ENCODE peak calls at places on chromosomes 5 and 9, in six cellular contexts. L is uterus, T is cardiac muscle cell, Q is mesendoderm, G is lung, O is HCT116. S is an unnamed sample. For H3K36me3, the result is how much of the 10 kb centered on the place peaks cover.

GRCh38 chr9:4196376-4196775 is 103.5 kb downstream of the GLIS3 start:
- DNase-seq in L (no peak), T (no peak), Q (no peak), G (no peak), O (no peak), S (no peak)

GRCh38 chr5:39284552-39284951 is 65.2 kb upstream of the FYB1 start:
- DNase-seq in L (no peak), T (no peak), Q (no peak), G (no peak), O (no peak), S (no peak)

GRCh38 chr5:154899107-154899816 is 38.7 kb downstream of the GEMIN5 start:
- DNase-seq in L (no peak), T (no peak), Q (no peak), G (no peak), O (no peak), S (no peak)

GRCh38 chr5:9605041-9605440 is 25.1 kb downstream of the TAS2R1 start:
- DNase-seq in L (no peak), T (no peak), Q (no peak), G (no peak), O (no peak), S (no peak)

GRCh38 chr5:122355324-122355723 is 43.3 kb downstream of the SNCAIP start:
- DNase-seq in L (no peak), T (no peak), Q (no peak), G (no peak), O (no peak), S (no peak)

GRCh38 chr5:176436641-176437040 is 11.5 kb upstream of the FAF2 start:
- DNase-seq in L (no peak), T (no peak), Q (no peak), G (no peak), O (no peak), S (no peak)

GRCh38 chr9:128790536-128790935 is 3.5 kb downstream of the TBC1D13 start:
- DNase-seq in L (no peak), T (no peak), Q (no peak), G (no peak), O (no peak), S (no peak)

GRCh38 chr9:133855802-133856592 is 117.8 kb upstream of the SARDH start:
- DNase-seq in L (peak), T (no peak), Q (no peak), G (peak), O (no peak), S (peak)

GRCh38 chr9:107976767-107977166 is 487.2 kb upstream of the KLF4 start:
- DNase-seq in L (peak), T (no peak), Q (no peak), G (peak), O (no peak), S (peak)

GRCh38 chr5:56910123-56910951 is 941 bp downstream of the SETD9 start:
- DNase-seq in L (no peak), T (no peak), Q (peak), G (no peak), O (no peak), S (no peak)

GRCh38 chr5:73498057-73498992 is at the start of gene BTF3:
- DNase-seq in L (peak), T (peak), Q (peak), G (peak), O (peak), S (peak)

GRCh38 chr5:151037561-151038291 is 17.3 kb downstream of the GPX3 start:
- DNase-seq in L (peak), T (no peak), Q (no peak), G (no peak), O (no peak), S (no peak)

GRCh38 chr9:34550681-34551270 is 28.0 kb upstream of the ENHO start:
- DNase-seq in L (no peak), T (no peak), Q (no peak), G (no peak), O (no peak), S (no peak)

GRCh38 chr5:150286820-150287219 is 2.8 kb downstream of the CAMK2A start:
- DNase-seq in L (no peak), T (peak), Q (peak), G (no peak), O (peak), S (peak)

GRCh38 chr9:104743377-104743985 is 4.0 kb upstream of the NIPSNAP3A start:
- DNase-seq in L (no peak), T (peak), Q (peak), G (no peak), O (peak), S (peak)

GRCh38 chr5:180114304-180115003 is 42.9 kb upstream of the RNF130 start:
- DNase-seq in L (no peak), T (no peak), Q (no peak), G (no peak), O (no peak), S (no peak)

GRCh38 chr5:134070979-134071849 is 43.3 kb upstream of the TCF7 start:
- DNase-seq in L (no peak), T (peak), Q (peak), G (no peak), O (no peak), S (peak)

GRCh38 chr9:91562412-91562811 is 138.8 kb upstream of the NFIL3 start:
- DNase-seq in L (no peak), T (no peak), Q (no peak), G (no peak), O (no peak), S (no peak)

GRCh38 chr5:67490543-67491321 is 294.1 kb upstream of the CD180 start:
- DNase-seq in L (no peak), T (no peak), Q (no peak), G (peak), O (no peak), S (peak)
- H3K27ac ChIP-seq in L (no peak), T (no peak), Q (no peak), G (no peak), O (no peak), S (no peak)

GRCh38 chr9:35929188-35929718 is 20.0 kb downstream of the SPAAR start:
- DNase-seq in L (peak), T (no peak), Q (no peak), G (no peak), O (no peak), S (peak)
- H3K36me3 ChIP-seq in L (under half), T (under half), Q (under half), G (under half), O (under half), S (under half)

GRCh38 chr9:136175745-136176290 is 29.1 kb downstream of the LHX3 start:
- DNase-seq in L (no peak), T (no peak), Q (no peak), G (no peak), O (no peak), S (no peak)

GRCh38 chr9:136172412-136173079 is 32.4 kb downstream of the LHX3 start:
- DNase-seq in L (no peak), T (no peak), Q (peak), G (no peak), O (no peak), S (no peak)

GRCh38 chr9:136177224-136177623 is 27.7 kb downstream of the LHX3 start:
- DNase-seq in L (no peak), T (no peak), Q (no peak), G (no peak), O (no peak), S (no peak)

GRCh38 chr9:136173648-136174290 is 31.2 kb downstream of the LHX3 start:
- DNase-seq in L (no peak), T (no peak), Q (no peak), G (no peak), O (no peak), S (no peak)

DNA sequence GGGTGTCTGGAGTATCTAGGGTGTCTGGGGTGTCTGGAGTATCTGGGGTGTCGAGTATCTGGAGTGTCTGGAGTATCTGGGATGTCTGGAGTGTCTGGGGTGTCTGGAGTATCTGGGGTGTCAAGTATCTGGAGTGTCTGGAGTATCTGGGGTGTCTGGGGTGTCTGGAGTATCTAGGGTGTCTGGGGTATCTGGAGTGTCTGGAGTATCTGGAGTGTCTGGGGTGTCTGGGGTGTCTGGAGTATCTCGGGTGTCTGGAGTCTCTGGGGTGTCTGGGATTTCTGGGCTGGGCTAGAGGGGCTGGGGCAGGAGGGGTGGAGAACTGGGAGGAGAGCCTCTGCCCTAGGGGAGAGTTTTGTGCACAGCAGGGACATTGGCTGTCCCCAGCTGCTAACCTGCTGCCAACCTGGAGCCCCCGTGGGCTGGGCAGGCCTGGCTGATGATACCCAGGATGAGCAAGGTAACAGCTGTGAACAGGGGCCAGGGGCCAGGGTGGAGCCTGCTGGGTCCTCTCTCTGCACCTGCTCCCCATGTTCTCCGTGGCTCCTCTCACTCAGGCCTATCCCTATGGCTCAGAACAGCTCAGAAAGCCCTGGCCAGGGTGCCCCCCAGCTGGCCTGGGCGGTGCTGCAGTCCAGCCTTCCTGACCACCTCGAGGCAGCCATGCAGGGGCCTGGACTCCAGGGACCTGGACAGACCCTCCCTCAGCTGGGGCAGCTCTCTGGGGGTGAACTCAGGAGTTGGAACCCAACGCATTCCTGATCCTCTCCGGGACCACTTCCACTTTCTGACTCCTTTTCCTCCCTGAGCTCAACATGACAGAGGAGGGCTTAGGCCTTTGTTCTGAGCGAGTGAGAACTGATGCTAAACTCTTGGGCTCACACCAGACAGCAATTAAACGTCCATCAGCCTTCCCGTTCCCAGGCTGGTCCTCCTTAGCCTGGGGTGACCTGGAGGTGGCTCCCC is 29.9 kb downstream of the LHX3 start:
- DNase-seq in L (no peak), T (no peak), Q (no peak), G (no peak), O (no peak), S (no peak)
- H3K27ac ChIP-seq in L (no peak), T (no peak), Q (no peak), G (no peak), O (no peak), S (no peak)

GRCh38 chr9:114338187-114338586 is 8.5 kb downstream of the ORM2 start:
- DNase-seq in L (no peak), T (no peak), Q (no peak), G (no peak), O (no peak), S (no peak)
- H3K36me3 ChIP-seq in L (under half), T (under half), Q (under half), G (under half), O (under half), S (under half)